ENCODE peak calls at places on chromosomes 13 and 19, in six cellular contexts. Z, U, P, Q, T and C are unnamed samples. For H3K4me1, the result is how much of the 10 kb centered on the place peaks cover.

GRCh38 chr13:100787899-100788298 is 113.3 kb upstream of the TMTC4 start:
- DNase-seq in Z (no peak), U (no peak), P (no peak), Q (no peak), T (no peak), C (no peak)

GRCh38 chr19:4870025-4870700 is 2.7 kb upstream of the PLIN3 start:
- DNase-seq in Z (no peak), U (peak), P (peak), Q (peak), T (peak), C (no peak)

GRCh38 chr13:44313674-44314073 is 60.0 kb upstream of the SERP2 start:
- DNase-seq in Z (no peak), U (no peak), P (peak), Q (peak), T (peak), C (no peak)

GRCh38 chr19:5784581-5785147 is at the start of gene PRR22:
- DNase-seq in Z (no peak), U (no peak), P (no peak), Q (no peak), T (no peak), C (no peak)

GRCh38 chr19:24099829-24100228 is 12.8 kb downstream of the ZNF254 start:
- DNase-seq in Z (no peak), U (no peak), P (no peak), Q (no peak), T (no peak), C (no peak)

GRCh38 chr13:37369618-37370017 is 228.9 kb downstream of the POSTN start:
- DNase-seq in Z (no peak), U (no peak), P (peak), Q (no peak), T (peak), C (no peak)

GRCh38 chr13:111436446-111436845 is 116.0 kb downstream of the TEX29 start:
- DNase-seq in Z (no peak), U (no peak), P (no peak), Q (no peak), T (no peak), C (no peak)

GRCh38 chr19:17950310-17951150 is 16.4 kb upstream of the KCNN1 start:
- DNase-seq in Z (no peak), U (no peak), P (no peak), Q (no peak), T (peak), C (no peak)

GRCh38 chr19:887072-887471 is 5.9 kb downstream of the MED16 start:
- DNase-seq in Z (no peak), U (no peak), P (peak), Q (no peak), T (no peak), C (no peak)

GRCh38 chr13:79779761-79780160 is 298.8 kb downstream of the NDFIP2 start:
- DNase-seq in Z (peak), U (no peak), P (peak), Q (peak), T (no peak), C (no peak)

GRCh38 chr19:40804783-40805242 is 5.8 kb downstream of the EGLN2 start:
- DNase-seq in Z (no peak), U (peak), P (no peak), Q (no peak), T (no peak), C (peak)

GRCh38 chr19:18090545-18091216 is 3.9 kb upstream of the IL12RB1 start:
- DNase-seq in Z (no peak), U (no peak), P (peak), Q (no peak), T (peak), C (no peak)

GRCh38 chr13:21569686-21570085 is 34.3 kb downstream of the MICU2 start:
- DNase-seq in Z (no peak), U (no peak), P (no peak), Q (no peak), T (no peak), C (no peak)

GRCh38 chr13:114026128-114026880 is 52.4 kb upstream of the C13orf46 start:
- DNase-seq in Z (no peak), U (no peak), P (no peak), Q (no peak), T (no peak), C (no peak)

GRCh38 chr13:95447766-95448165 is 104.8 kb upstream of the CLDN10 start:
- DNase-seq in Z (no peak), U (no peak), P (no peak), Q (no peak), T (no peak), C (no peak)

GRCh38 chr13:42275098-42275471 is 3.1 kb downstream of the AKAP11 start:
- DNase-seq in Z (no peak), U (no peak), P (no peak), Q (no peak), T (no peak), C (no peak)

GRCh38 chr19:51168571-51169282 is 26.6 kb downstream of the SIGLEC7 start:
- DNase-seq in Z (no peak), U (no peak), P (no peak), Q (no peak), T (no peak), C (no peak)

GRCh38 chr13:48501705-48502104 is 31.2 kb downstream of the RCBTB2 start:
- DNase-seq in Z (no peak), U (no peak), P (no peak), Q (peak), T (no peak), C (no peak)

GRCh38 chr13:21481359-21481758 is 22.3 kb upstream of the ZDHHC20 start:
- DNase-seq in Z (no peak), U (no peak), P (no peak), Q (peak), T (no peak), C (no peak)

GRCh38 chr13:52161193-52161646 is 1.8 kb upstream of the NEK3 start:
- DNase-seq in Z (no peak), U (no peak), P (no peak), Q (no peak), T (peak), C (no peak)

GRCh38 chr19:53088091-53088490 is 15.1 kb downstream of the ZNF160 start:
- DNase-seq in Z (no peak), U (no peak), P (peak), Q (no peak), T (peak), C (no peak)

GRCh38 chr13:104111031-104111430 is 1044.8 kb upstream of the SLC10A2 start:
- DNase-seq in Z (no peak), U (no peak), P (peak), Q (no peak), T (no peak), C (no peak)

GRCh38 chr19:13014101-13014920 is 19.0 kb downstream of the NFIX start:
- DNase-seq in Z (no peak), U (no peak), P (peak), Q (peak), T (no peak), C (no peak)

GRCh38 chr13:97205465-97205864 is 16.7 kb upstream of the MBNL2 start:
- DNase-seq in Z (no peak), U (no peak), P (no peak), Q (no peak), T (no peak), C (no peak)

GRCh38 chr19:2213799-2214198 is 22.3 kb downstream of the PLEKHJ1 start:
- DNase-seq in Z (no peak), U (no peak), P (no peak), Q (no peak), T (no peak), C (no peak)

GRCh38 chr19:41225238-41226052 is 6.4 kb downstream of the AXL start:
- DNase-seq in Z (peak), U (peak), P (peak), Q (peak), T (peak), C (no peak)

GRCh38 chr19:6690160-6690885 is 20.4 kb upstream of the TNFSF14 start:
- DNase-seq in Z (no peak), U (no peak), P (no peak), Q (no peak), T (no peak), C (peak)

GRCh38 chr13:26255717-26256277 is 1.9 kb downstream of the CDK8 start:
- DNase-seq in Z (no peak), U (no peak), P (peak), Q (peak), T (peak), C (no peak)

GRCh38 chr13:84393981-84394625 is 511.8 kb upstream of the SLITRK1 start:
- DNase-seq in Z (no peak), U (no peak), P (no peak), Q (no peak), T (no peak), C (no peak)

GRCh38 chr19:3389446-3389778 is 23.0 kb downstream of the NFIC start:
- DNase-seq in Z (no peak), U (no peak), P (no peak), Q (no peak), T (no peak), C (no peak)

GRCh38 chr19:3387645-3388589 is 21.5 kb downstream of the NFIC start:
- DNase-seq in Z (peak), U (peak), P (peak), Q (no peak), T (peak), C (peak)

GRCh38 chr19:3392480-3392879 is 26.1 kb downstream of the NFIC start:
- DNase-seq in Z (no peak), U (no peak), P (no peak), Q (no peak), T (no peak), C (no peak)

GRCh38 chr19:3386447-3387234 is 20.3 kb downstream of the NFIC start:
- DNase-seq in Z (no peak), U (no peak), P (no peak), Q (no peak), T (no peak), C (no peak)

GRCh38 chr19:3389876-3390361 is 23.5 kb downstream of the NFIC start:
- DNase-seq in Z (no peak), U (peak), P (no peak), Q (no peak), T (no peak), C (peak)
- H3K4me1 ChIP-seq in Z (under half), U (half or more), P (under half), Q (under half), T (under half), C (under half)

DNA sequence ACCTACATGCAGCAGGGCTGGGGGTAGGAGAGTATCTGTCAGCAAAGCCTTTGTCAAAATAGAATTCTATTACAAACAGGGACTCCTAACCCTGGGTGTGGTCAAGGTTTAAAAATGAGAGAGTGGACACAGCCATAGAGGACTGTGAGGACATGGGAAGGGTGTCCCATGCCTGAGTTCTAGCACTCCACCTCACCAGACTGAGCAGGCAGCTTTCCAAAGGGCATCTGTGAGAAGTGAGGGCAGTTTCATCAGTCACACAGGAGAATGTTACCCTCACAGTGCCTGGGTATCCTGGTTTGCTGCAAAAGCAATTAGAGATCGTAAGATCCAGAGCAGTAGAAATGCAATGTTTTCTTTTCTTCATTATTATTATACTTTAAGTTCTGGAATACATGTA is 174.9 kb upstream of the UBL3 start:
- DNase-seq in Z (no peak), U (no peak), P (no peak), Q (no peak), T (no peak), C (no peak)
- H3K4me1 ChIP-seq in Z (under half), U (under half), P (under half), Q (under half), T (under half), C (under half)

DNA sequence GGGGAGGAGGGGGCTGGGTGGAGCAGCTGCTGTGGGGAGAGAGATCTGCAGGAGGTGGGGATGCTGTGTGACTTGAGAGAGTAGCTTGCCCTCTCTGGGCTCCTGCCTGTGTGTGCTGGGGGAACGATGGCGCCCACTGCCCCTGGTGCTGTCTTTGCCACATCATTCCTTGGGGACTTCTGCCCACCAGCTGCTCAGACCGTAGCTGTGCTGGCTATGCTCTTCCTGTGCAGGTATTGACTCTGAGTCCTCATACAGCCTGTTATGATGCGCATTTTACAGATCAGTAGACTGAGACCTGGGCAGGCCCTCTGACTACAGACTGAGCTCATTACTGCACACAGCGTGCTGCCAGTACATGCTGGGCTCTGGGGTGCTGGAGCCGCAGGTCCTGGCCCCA is 51.1 kb downstream of the DNM2 start:
- DNase-seq in Z (no peak), U (no peak), P (no peak), Q (no peak), T (no peak), C (no peak)
- H3K4me1 ChIP-seq in Z (under half), U (half or more), P (under half), Q (under half), T (under half), C (half or more)

DNA sequence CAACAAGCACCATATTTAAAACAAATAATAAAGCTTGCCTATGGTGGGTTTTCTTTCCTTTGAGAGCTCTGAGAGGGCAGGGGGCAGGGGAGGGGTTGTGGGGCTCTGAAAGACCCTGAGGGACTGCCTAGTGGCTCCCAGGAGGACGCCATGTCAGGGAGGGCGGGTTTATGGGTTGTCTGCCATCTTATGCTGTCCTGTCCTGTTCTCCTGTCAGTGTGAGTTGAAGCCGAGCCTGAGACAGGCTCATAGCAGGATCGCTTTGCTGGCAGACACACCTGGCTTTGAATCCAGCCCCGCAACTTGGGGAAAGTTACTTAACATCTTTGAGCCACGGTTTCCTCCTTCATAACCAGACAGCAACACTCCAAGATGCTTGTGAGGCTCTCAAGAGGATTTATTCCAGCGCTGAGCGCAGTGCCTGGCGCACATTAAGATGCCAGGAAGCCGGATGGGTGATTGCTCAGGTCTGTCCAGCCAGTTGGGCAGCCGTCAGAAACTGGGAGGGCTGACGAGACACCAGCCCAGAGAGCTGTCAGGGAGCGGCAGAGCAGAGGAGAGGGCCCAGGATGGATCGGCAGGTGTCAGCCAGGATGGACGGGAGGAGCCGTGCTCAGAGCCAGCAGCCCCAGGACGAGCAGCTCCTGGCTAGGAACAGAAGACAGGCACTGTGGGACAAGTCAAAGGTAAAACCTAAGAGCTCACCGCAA is 36.8 kb upstream of the C1QTNF9 start:
- DNase-seq in Z (no peak), U (no peak), P (no peak), Q (no peak), T (no peak), C (no peak)
- H3K4me1 ChIP-seq in Z (half or more), U (half or more), P (under half), Q (under half), T (under half), C (under half)

GRCh38 chr19:33358408-33358807 is 15.1 kb upstream of the CEBPG start:
- DNase-seq in Z (no peak), U (no peak), P (no peak), Q (no peak), T (no peak), C (no peak)

GRCh38 chr19:33350538-33351309 is 22.8 kb upstream of the CEBPG start:
- DNase-seq in Z (no peak), U (no peak), P (peak), Q (peak), T (no peak), C (no peak)

GRCh38 chr19:33349319-33350289 is 23.9 kb upstream of the CEBPG start:
- DNase-seq in Z (no peak), U (no peak), P (no peak), Q (no peak), T (no peak), C (no peak)

GRCh38 chr19:33359581-33359980 is 13.9 kb upstream of the CEBPG start:
- DNase-seq in Z (no peak), U (no peak), P (no peak), Q (no peak), T (no peak), C (no peak)

GRCh38 chr19:33355535-33355934 is 18.0 kb upstream of the CEBPG start:
- DNase-seq in Z (no peak), U (no peak), P (no peak), Q (no peak), T (no peak), C (no peak)
- H3K4me1 ChIP-seq in Z (under half), U (under half), P (under half), Q (under half), T (under half), C (under half)

DNA sequence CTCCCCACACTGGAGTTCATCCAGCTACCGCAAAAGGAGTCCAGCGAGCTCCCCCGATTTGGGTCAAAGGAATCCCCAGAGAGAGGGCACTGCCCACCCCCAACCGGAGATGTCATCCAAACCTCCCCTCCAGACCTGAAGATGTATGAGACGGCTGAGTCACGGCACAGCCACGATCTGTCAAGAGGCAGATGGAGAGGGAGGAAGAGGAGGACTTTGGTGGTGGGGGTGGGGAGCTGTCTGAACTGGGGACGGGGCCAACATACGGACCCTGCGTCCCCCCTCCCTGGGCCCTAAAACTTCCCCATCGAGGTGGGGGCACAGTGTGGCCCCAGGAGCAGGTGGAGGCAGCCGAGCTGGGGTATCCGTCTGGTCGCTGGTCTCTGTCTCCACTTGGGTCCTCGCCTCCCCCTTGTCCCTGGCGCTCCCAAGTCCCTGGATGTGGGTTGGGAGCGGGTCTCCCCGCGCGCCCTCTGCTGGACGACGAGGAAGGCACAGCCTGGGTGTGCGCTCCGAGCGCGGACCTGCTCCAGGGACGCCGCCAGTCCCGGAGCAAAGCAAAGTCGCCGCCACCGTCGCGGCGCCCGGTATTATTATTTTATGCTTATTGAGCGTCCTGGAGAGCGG is 3.8 kb downstream of the PDE4A start:
- DNase-seq in Z (peak), U (peak), P (peak), Q (peak), T (peak), C (peak)
- H3K4me1 ChIP-seq in Z (under half), U (under half), P (under half), Q (under half), T (under half), C (under half)

GRCh38 chr19:29672933-29673336 is 7.7 kb downstream of the PLEKHF1 start:
- DNase-seq in Z (no peak), U (peak), P (no peak), Q (no peak), T (no peak), C (peak)
- H3K4me1 ChIP-seq in Z (half or more), U (half or more), P (under half), Q (under half), T (under half), C (under half)

GRCh38 chr13:29816715-29817114 is 33.7 kb downstream of the UBL3 start:
- DNase-seq in Z (no peak), U (no peak), P (no peak), Q (no peak), T (no peak), C (no peak)

GRCh38 chr13:29810898-29811297 is 39.5 kb downstream of the UBL3 start:
- DNase-seq in Z (no peak), U (no peak), P (no peak), Q (no peak), T (no peak), C (no peak)

GRCh38 chr13:29817604-29818378 is 32.6 kb downstream of the UBL3 start:
- DNase-seq in Z (no peak), U (no peak), P (no peak), Q (no peak), T (peak), C (no peak)

GRCh38 chr13:29819157-29819556 is 31.3 kb downstream of the UBL3 start:
- DNase-seq in Z (no peak), U (no peak), P (no peak), Q (no peak), T (no peak), C (no peak)

DNA sequence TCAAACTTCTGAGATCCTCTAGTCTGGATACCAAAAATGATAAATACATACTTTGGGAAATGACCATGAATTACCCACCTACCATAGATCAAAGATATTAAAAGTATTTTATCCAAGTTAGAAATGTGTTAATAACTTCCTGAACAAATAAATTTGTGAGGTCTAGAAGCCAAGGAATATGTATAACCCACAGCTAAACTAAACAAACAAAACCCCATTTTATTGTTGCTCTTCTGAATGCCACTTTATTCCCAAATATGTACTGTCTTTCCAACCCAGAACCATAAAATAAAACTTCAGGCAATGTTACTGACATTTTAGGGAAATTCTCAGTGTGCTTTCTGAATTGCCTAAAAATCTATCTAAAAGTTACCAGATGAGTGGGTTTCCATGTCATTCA is 35.1 kb downstream of the UBL3 start:
- DNase-seq in Z (no peak), U (no peak), P (no peak), Q (no peak), T (no peak), C (no peak)
- H3K4me1 ChIP-seq in Z (under half), U (half or more), P (under half), Q (under half), T (under half), C (under half)

GRCh38 chr19:35134601-35135091 is at the start of gene LGI4:
- DNase-seq in Z (no peak), U (no peak), P (no peak), Q (no peak), T (no peak), C (no peak)

GRCh38 chr19:35135389-35135909 is 590 bp upstream of the LGI4 start:
- DNase-seq in Z (peak), U (peak), P (peak), Q (peak), T (peak), C (peak)

GRCh38 chr19:35138305-35138799 is 272 bp upstream of the FXYD1 start:
- DNase-seq in Z (no peak), U (no peak), P (peak), Q (no peak), T (no peak), C (peak)

GRCh38 chr19:35136977-35137702 is 1.5 kb upstream of the FXYD1 start:
- DNase-seq in Z (no peak), U (no peak), P (no peak), Q (no peak), T (no peak), C (no peak)

GRCh38 chr19:35136231-35136630 is 1.4 kb upstream of the LGI4 start:
- DNase-seq in Z (no peak), U (no peak), P (no peak), Q (no peak), T (no peak), C (no peak)
- H3K4me1 ChIP-seq in Z (under half), U (under half), P (under half), Q (under half), T (under half), C (under half)